ENCODE peak calls at places on chromosomes 3 and 15, in four cellular contexts. I is A172, E is NCI-H446, U is NB4. V is an unnamed sample.

GRCh38 chr15:92907880-92908279 is 7.8 kb downstream of the CHD2 start:
- DNase-seq in I (peak), E (no peak), U (peak), V (peak)

GRCh38 chr3:171371354-171371753 is 88.9 kb downstream of the TNIK start:
- DNase-seq in I (no peak), E (no peak), U (no peak), V (no peak)

GRCh38 chr3:6747017-6747416 is 113.9 kb upstream of the GRM7 start:
- DNase-seq in I (no peak), E (no peak), U (no peak), V (no peak)

GRCh38 chr3:31066999-31067398 is 172.5 kb upstream of the GADL1 start:
- DNase-seq in I (peak), E (no peak), U (no peak), V (peak)

GRCh38 chr3:194508486-194509449 is 22.0 kb upstream of the ATP13A3 start:
- DNase-seq in I (no peak), E (no peak), U (peak), V (no peak)

GRCh38 chr15:72968531-72968922 is 83.7 kb upstream of the NEO1 start:
- DNase-seq in I (no peak), E (no peak), U (no peak), V (no peak)

GRCh38 chr3:155194973-155195372 is 98.5 kb downstream of the STRIT1 start:
- DNase-seq in I (no peak), E (no peak), U (no peak), V (no peak)

GRCh38 chr3:147355104-147355854 is 51.1 kb downstream of the ZIC4 start:
- DNase-seq in I (no peak), E (no peak), U (no peak), V (no peak)

GRCh38 chr15:31342781-31343626 is 16.4 kb downstream of the KLF13 start:
- DNase-seq in I (no peak), E (no peak), U (no peak), V (no peak)